ENCODE peak calls at places on chromosomes 16 and 17, in five cellular contexts. C, E, R, X and Q are unnamed samples.

GRCh38 chr17:42519546-42520444 is 16.2 kb upstream of the NAGLU start:
- DNase-seq in E (no peak), X (peak; percentile 93), R (peak; percentile 80), C (peak; percentile 99), Q (peak; percentile 81)

GRCh38 chr16:52592778-52593177 is 45.8 kb upstream of the TOX3 start:
- DNase-seq in X (no peak), C (no peak), E (no peak), R (no peak), Q (no peak)

GRCh38 chr17:39591958-39592954 is 15.5 kb downstream of the NEUROD2 start:
- DNase-seq in R (peak; percentile 59), X (no peak), C (peak; percentile 30), E (peak; percentile 59), Q (peak; percentile 87)

GRCh38 chr16:9123871-9124270 is 32.4 kb downstream of the HAPSTR1 start:
- DNase-seq in X (no peak), E (no peak), C (peak; percentile 31), R (peak; percentile 76), Q (no peak)

GRCh38 chr17:64200080-64201042 is 62.7 kb downstream of the TEX2 start:
- DNase-seq in X (no peak), C (peak; percentile 75), E (no peak), R (no peak), Q (no peak)

GRCh38 chr17:64709481-64709880 is 47.4 kb upstream of the SMURF2 start:
- DNase-seq in X (no peak), R (no peak), E (no peak), C (no peak), Q (no peak)

GRCh38 chr17:1484586-1485310 is 7.7 kb downstream of the MYO1C start:
- DNase-seq in E (peak; percentile 67), X (no peak), C (peak; percentile 25), R (peak; percentile 84), Q (peak; percentile 89)

GRCh38 chr17:20156196-20157077 is 147.3 kb downstream of the SPECC1 start:
- DNase-seq in C (peak; percentile 49), X (no peak), R (peak; percentile 60), E (peak; percentile 51), Q (peak; percentile 92)

GRCh38 chr16:57000271-57001025 is 11.1 kb downstream of the NLRC5 start:
- DNase-seq in E (no peak), C (peak; percentile 96), X (peak; percentile 70), R (peak; percentile 43), Q (peak; percentile 18)

GRCh38 chr16:20928774-20929411 is 28.3 kb downstream of the LYRM1 start:
- DNase-seq in E (no peak), X (no peak), C (peak; percentile 37), R (no peak), Q (no peak)

GRCh38 chr16:21554795-21555585 is 44.4 kb upstream of the METTL9 start:
- DNase-seq in E (peak; percentile 91), X (peak; percentile 63), C (peak; percentile 57), R (peak; percentile 89), Q (peak; percentile 97)

DNA sequence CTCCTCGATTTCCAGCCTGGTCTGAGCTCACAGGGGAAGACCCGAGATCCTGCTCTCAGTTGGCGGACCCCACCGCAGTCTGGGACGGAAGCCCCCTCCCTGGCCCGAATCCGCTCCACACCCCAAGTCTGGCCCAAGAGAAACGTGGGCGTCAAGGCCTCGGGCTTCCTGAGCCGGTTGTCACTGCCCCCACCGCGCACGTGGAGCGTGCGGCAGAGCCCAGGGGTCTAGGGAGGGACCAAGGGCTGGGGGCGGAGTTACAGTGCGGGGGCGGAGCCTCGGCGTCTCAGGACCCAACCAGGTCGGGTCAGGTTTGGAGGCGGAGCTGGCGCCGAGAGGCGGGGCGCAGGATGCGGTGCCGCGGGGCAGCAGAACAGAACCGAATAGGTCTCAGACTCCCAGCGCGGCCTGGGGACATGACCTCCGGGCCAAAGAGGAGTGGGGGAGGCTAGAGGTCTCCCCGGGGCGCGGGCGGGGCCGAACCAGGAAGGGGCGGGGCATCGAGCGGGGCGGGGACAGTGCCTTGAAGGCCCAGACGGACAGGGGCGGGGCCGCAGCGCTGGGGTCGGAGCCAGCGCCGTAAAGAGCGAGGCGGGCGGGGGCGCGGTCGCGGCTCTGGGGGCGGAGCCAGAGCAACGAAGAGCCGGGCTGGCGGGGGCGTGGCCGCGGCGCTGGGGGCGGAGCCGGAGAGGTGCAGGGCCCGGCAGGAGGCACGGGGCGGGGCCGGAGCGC is 429 bp upstream of the ZFPM1 start:
- DNase-seq in R (peak; percentile 99), C (peak; percentile 89), X (peak; percentile 87), E (peak; percentile 96), Q (peak; percentile 100)
- H3K27me3 ChIP-seq in R (no peaks in the 10 kb centered on the region), C (peaks cover 4% of the 10 kb centered on the region), X (no peaks in the 10 kb centered on the region), E (no peaks in the 10 kb centered on the region), Q (peaks cover 37% of the 10 kb centered on the region)

DNA sequence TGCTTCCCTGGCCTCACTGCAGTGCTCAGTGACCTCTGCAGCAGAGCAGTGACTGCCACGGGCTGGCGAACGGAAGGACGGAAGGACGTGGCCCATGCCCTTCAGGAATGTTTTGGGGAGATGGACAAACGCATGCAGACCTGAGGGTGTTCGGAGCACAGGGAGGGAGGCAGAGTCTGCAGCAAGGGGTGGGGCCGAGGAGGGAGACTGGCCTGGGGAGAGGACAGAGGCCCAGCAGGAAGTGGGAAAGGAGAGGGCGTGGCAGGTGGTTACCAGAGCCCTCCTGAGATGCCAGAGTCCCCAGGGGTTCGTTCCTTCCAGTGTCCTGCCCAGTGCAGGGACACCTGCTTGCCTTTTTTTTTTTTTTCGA is 21.9 kb downstream of the ADORA2B start:
- DNase-seq in X (no peak), C (peak; percentile 41), R (no peak), E (no peak), Q (peak; percentile 57)
- H3K27me3 ChIP-seq in X (no peaks in the 10 kb centered on the region), C (no peaks in the 10 kb centered on the region), R (no peaks in the 10 kb centered on the region), E (no peaks in the 10 kb centered on the region), Q (no peaks in the 10 kb centered on the region)

GRCh38 chr16:89924298-89924924 is 1.3 kb downstream of the TUBB3 start:
- DNase-seq in E (peak; percentile 46), X (no peak), R (no peak), C (peak; percentile 36), Q (peak; percentile 97)

GRCh38 chr16:89921699-89922476 is 1.3 kb upstream of the TUBB3 start:
- DNase-seq in E (peak; percentile 76), R (peak; percentile 60), X (peak; percentile 71), C (peak; percentile 96), Q (peak; percentile 84)

GRCh38 chr16:89922477-89922883 is 662 bp upstream of the TUBB3 start:
- DNase-seq in C (peak; percentile 92), E (peak; percentile 53), R (peak; percentile 52), X (peak; percentile 80), Q (peak; percentile 84)

GRCh38 chr16:89923640-89924297 is 627 bp downstream of the TUBB3 start:
- DNase-seq in E (no peak), R (no peak), C (no peak), X (no peak), Q (peak; percentile 81)

GRCh38 chr16:89922884-89923639 is at the start of gene TUBB3:
- DNase-seq in X (no peak), C (peak; percentile 80), R (peak; percentile 44), E (peak; percentile 92), Q (peak; percentile 99)
- H3K27me3 ChIP-seq in X (peaks cover 7% of the 10 kb centered on the region), C (no peaks in the 10 kb centered on the region), R (peaks cover 8% of the 10 kb centered on the region), E (no peaks in the 10 kb centered on the region), Q (peaks cover 4% of the 10 kb centered on the region)

GRCh38 chr16:86869288-86870022 is 291.1 kb downstream of the FOXL1 start:
- DNase-seq in X (no peak), E (peak; percentile 65), C (no peak), R (no peak), Q (no peak)

GRCh38 chr16:86865866-86866675 is 287.7 kb downstream of the FOXL1 start:
- DNase-seq in E (no peak), C (no peak), R (no peak), X (no peak), Q (no peak)

GRCh38 chr16:86868746-86869145 is 290.4 kb downstream of the FOXL1 start:
- DNase-seq in C (no peak), X (no peak), E (no peak), R (no peak), Q (no peak)

GRCh38 chr16:86866986-86867722 is 288.8 kb downstream of the FOXL1 start:
- DNase-seq in E (no peak), X (no peak), R (no peak), C (no peak), Q (no peak)

DNA sequence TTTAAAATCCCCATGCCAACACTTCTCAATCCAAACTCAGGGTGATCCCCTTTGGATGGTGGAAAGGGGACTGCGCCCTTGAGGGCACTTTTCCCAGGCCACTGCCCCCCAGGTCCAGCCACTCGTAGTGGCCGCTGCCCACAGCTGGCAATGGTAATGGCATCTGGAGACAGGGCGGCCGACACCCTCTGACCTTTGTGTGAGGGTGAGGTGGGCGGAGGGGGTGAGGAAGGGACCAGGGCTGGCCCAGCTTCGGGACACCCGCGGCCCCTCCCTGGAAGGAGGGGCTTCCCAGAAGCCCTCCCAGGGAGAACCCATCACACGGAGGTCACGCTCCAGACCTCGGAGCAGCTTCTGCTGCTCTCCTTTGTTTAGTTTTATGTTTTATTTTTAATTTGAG is 289.7 kb downstream of the FOXL1 start:
- DNase-seq in E (peak; percentile 17), C (no peak), X (no peak), R (no peak), Q (no peak)
- H3K27me3 ChIP-seq in E (peaks cover 5% of the 10 kb centered on the region), C (peaks cover 3% of the 10 kb centered on the region), X (no peaks in the 10 kb centered on the region), R (no peaks in the 10 kb centered on the region), Q (no peaks in the 10 kb centered on the region)

DNA sequence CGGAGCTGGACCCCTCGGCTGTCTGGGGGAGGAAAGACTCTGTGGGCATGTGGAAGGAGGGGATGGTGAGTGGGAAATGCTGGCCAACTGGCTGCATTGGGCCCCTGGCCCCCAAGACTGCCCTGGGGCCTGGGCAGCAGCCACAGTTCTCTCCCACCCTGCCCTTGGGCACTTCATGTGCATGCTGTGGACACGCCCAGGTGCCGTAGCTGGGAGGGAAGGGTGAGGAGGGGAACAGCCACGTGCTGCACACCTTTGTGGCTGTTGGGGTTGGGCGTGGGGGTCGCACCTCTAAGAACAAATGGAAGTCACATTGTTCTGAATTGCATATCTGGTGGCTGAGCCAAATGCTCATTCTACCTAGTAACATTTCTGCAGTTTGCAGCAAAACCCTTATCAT is 11.9 kb upstream of the ZNHIT3 start:
- DNase-seq in X (no peak), R (no peak), C (no peak), E (no peak), Q (no peak)
- H3K27me3 ChIP-seq in X (no peaks in the 10 kb centered on the region), R (no peaks in the 10 kb centered on the region), C (no peaks in the 10 kb centered on the region), E (peaks cover 5% of the 10 kb centered on the region), Q (no peaks in the 10 kb centered on the region)